ENCODE peak calls at places on chromosome 17, in four cellular contexts. X is BE2C, E is fibroblast of lung, L is GM23338. S is an unnamed sample. For H3K27me3, the result is how much of the 10 kb centered on the place peaks cover.

GRCh38 chr17:53516643-53517042 is 306.1 kb upstream of the KIF2B start:
- DNase-seq in X (peak), E (peak), L (peak), S (no peak)

GRCh38 chr17:16477255-16477654 is 14.7 kb downstream of the LRRC75A start:
- DNase-seq in X (no peak), E (peak), L (no peak), S (no peak)

GRCh38 chr17:50562266-50563094 is 2.0 kb downstream of the CACNA1G start:
- DNase-seq in X (no peak), E (no peak), L (peak), S (no peak)

GRCh38 chr17:21711182-21711581 is 18.9 kb downstream of the KCNJ18 start:
- DNase-seq in X (no peak), E (no peak), L (no peak), S (no peak)

GRCh38 chr17:78176548-78177025 is 8.2 kb downstream of the SYNGR2 start:
- DNase-seq in X (peak), E (peak), L (peak), S (peak)

GRCh38 chr17:45224671-45225050 is 3.0 kb downstream of the FMNL1 start:
- DNase-seq in X (no peak), E (no peak), L (no peak), S (no peak)

GRCh38 chr17:81341347-81342061 is 46.4 kb upstream of the SLC38A10 start:
- DNase-seq in X (no peak), E (peak), L (peak), S (no peak)

GRCh38 chr17:28008526-28008925 is 34.0 kb upstream of the NLK start:
- DNase-seq in X (no peak), E (peak), L (peak), S (peak)

GRCh38 chr17:81028506-81028858 is 6.5 kb upstream of the BAIAP2 start:
- DNase-seq in X (no peak), E (no peak), L (no peak), S (no peak)

GRCh38 chr17:71296005-71296404 is 824.8 kb upstream of the SOX9 start:
- DNase-seq in X (no peak), E (no peak), L (no peak), S (no peak)

GRCh38 chr17:81405382-81406005 is 10.2 kb downstream of the BAHCC1 start:
- DNase-seq in X (no peak), E (no peak), L (no peak), S (peak)

GRCh38 chr17:5238333-5238732 is 3.7 kb upstream of the SCIMP start:
- DNase-seq in X (no peak), E (no peak), L (no peak), S (no peak)

GRCh38 chr17:79811036-79811887 is 14.4 kb upstream of the CBX8 start:
- DNase-seq in X (peak), E (no peak), L (peak), S (no peak)

GRCh38 chr17:1709403-1709891 is 730 bp downstream of the TLCD2 start:
- DNase-seq in X (no peak), E (peak), L (peak), S (no peak)

GRCh38 chr17:40315678-40316570 is 6.9 kb downstream of the RARA start:
- DNase-seq in X (no peak), E (no peak), L (no peak), S (no peak)

GRCh38 chr17:80168371-80168770 is 1.5 kb upstream of the CARD14 start:
- DNase-seq in X (no peak), E (peak), L (no peak), S (no peak)

GRCh38 chr17:81440511-81441244 is 45.4 kb downstream of the BAHCC1 start:
- DNase-seq in X (peak), E (no peak), L (peak), S (no peak)

GRCh38 chr17:15452746-15453145 is 14.7 kb downstream of the CDRT4 start:
- DNase-seq in X (no peak), E (peak), L (no peak), S (no peak)

GRCh38 chr17:16178836-16179235 is 36.5 kb downstream of the NCOR1 start:
- DNase-seq in X (no peak), E (peak), L (no peak), S (no peak)

GRCh38 chr17:4789951-4790704 is 1.4 kb downstream of the GLTPD2 start:
- DNase-seq in X (peak), E (peak), L (peak), S (peak)

GRCh38 chr17:81690549-81690948 is 6.7 kb downstream of the HGS start:
- DNase-seq in X (no peak), E (no peak), L (no peak), S (no peak)

GRCh38 chr17:45246861-45247428 is 14.9 kb downstream of the SPATA32 start:
- DNase-seq in X (peak), E (peak), L (peak), S (no peak)

GRCh38 chr17:50511058-50511457 is 2.8 kb downstream of the MYCBPAP start:
- DNase-seq in X (no peak), E (no peak), L (no peak), S (no peak)

GRCh38 chr17:50909765-50910661 is 43.9 kb upstream of the TOB1 start:
- DNase-seq in X (no peak), E (no peak), L (no peak), S (no peak)

GRCh38 chr17:45316271-45317112 is at the start of gene MAP3K14:
- DNase-seq in X (peak), E (peak), L (peak), S (peak)

GRCh38 chr17:9446528-9446927 is 129.1 kb downstream of the STX8 start:
- DNase-seq in X (no peak), E (no peak), L (no peak), S (no peak)

GRCh38 chr17:56112086-56112485 is 41.2 kb upstream of the ANKFN1 start:
- DNase-seq in X (no peak), E (peak), L (no peak), S (no peak)

GRCh38 chr17:81252336-81253329 is 13.5 kb downstream of the NDUFAF8 start:
- DNase-seq in X (peak), E (no peak), L (no peak), S (peak)

GRCh38 chr17:45143767-45144198 is 4.5 kb upstream of the HEXIM1 start:
- DNase-seq in X (no peak), E (peak), L (peak), S (peak)

GRCh38 chr17:52790359-52790955 is 631.9 kb upstream of the CA10 start:
- DNase-seq in X (peak), E (no peak), L (no peak), S (no peak)

DNA sequence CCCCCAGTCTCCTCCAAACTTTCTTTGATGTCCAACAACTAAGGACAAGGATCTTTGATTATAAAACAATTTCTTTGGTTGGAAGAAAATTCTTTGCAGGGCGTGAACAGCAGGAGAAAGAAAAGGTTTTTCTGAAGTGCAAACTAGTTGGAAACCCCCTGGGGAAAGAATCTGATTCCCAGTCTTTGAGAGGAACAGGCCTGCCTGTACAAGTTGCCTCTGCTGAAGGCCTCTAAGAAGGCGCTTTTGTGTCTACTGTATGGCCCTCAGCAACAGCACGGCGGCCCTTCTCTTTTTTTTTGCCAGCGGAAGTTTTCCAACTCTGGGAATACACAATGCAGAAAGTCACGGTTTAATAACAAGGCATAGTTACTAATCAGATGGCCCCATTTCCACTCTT is 14.0 kb downstream of the RNF43 start:
- DNase-seq in X (no peak), E (peak), L (peak), S (no peak)
- H3K27me3 ChIP-seq in X (half or more), E (under half), L (half or more), S (under half)

GRCh38 chr17:11997147-11997971 is at the start of gene ZNF18:
- DNase-seq in X (peak), E (peak), L (peak), S (peak)
- TF ChIP-seq CTCF in X (no peak), E (no peak), L (no peak), S (no peak)

DNA sequence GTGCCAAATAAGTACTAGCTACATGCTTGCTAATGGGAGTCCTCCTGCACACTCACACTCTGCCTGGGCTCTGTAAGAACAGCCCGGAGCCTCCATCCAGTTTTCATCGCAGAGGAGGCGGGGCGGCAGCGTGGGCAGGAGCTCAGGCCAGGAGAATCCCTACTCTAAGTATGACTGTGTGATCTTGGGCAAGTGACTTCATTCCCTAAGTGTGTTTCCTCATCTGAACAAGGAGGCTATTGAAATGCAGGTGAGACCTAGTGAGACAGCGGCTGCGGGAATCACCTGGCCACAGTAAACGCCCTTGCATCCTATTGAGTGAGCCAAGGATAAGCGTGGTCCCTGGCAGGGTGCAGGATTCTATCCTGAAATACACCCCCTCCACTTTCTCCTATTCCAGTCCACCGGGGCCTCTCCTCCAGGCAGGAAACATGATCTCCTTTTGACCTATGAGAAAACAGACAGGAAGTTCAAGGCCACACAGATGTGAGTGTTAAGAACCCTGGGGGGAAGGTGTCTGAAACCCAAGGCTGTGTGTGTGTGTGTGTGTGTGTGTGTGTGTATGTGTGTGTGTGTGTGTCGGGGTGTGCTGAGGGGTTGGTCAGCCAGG is 5.2 kb upstream of the RAI1 start:
- DNase-seq in X (no peak), E (peak), L (peak), S (no peak)
- H3K27me3 ChIP-seq in X (under half), E (under half), L (half or more), S (under half)

GRCh38 chr17:29032798-29033197 is 10.1 kb upstream of the PIPOX start:
- DNase-seq in X (no peak), E (no peak), L (peak), S (no peak)
- TF ChIP-seq CTCF in X (no peak), E (no peak), L (no peak), S (no peak)

DNA sequence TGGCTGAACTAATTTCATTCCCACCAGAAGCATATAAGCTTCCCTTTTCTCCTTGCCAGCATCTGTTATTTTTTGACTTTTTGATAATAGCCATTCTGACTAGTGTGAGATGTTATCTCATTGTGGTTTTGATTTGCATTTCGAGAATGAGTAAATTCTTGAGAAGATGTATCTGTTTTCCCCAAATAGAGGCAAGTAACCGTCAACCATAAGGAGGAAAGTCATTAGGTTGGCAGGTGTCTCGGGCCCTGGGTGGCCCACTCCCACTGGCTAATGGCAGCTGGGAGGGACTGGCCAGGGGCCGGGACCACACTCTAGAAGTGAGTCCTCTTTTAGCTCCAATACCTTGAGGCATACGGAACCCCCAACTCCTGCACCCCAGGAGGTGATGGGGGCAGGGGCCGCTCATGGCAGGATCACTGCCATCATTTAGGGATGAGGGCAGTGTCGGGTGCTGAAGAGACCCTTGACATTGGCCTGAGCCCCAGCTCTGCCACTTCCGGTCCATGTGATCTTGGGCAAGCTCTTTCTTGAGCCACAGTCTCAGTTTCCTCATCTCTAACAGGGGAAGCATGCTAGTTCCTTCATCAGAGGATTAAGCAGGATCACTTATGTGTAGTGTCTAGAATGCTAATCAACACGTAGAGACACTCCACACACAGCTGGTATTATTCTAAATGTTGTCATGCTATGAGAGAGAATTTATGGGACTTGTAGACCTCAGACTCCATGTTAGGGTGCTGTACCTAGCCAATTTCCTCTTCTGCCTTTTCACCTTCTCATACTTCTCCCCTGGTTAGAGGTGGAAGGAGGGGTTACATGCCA is 44.3 kb downstream of the RGS9 start:
- DNase-seq in X (no peak), E (peak), L (no peak), S (no peak)
- H3K27me3 ChIP-seq in X (under half), E (under half), L (under half), S (under half)

GRCh38 chr17:62188713-62189112 is 123.6 kb upstream of the MED13 start:
- DNase-seq in X (no peak), E (no peak), L (no peak), S (no peak)
- TF ChIP-seq CTCF in X (no peak), E (no peak), L (no peak), S (no peak)

GRCh38 chr17:48587276-48588073 is 2.6 kb downstream of the HOXB3 start:
- DNase-seq in X (no peak), E (no peak), L (no peak), S (no peak)

GRCh38 chr17:48589060-48589830 is 796 bp downstream of the HOXB3 start:
- DNase-seq in X (no peak), E (no peak), L (no peak), S (no peak)

GRCh38 chr17:48589831-48590602 is at the start of gene HOXB3:
- DNase-seq in X (no peak), E (no peak), L (no peak), S (no peak)

GRCh38 chr17:48588074-48588415 is 2.0 kb downstream of the HOXB3 start:
- DNase-seq in X (no peak), E (no peak), L (no peak), S (no peak)

GRCh38 chr17:48588519-48588918 is 1.5 kb downstream of the HOXB3 start:
- DNase-seq in X (no peak), E (no peak), L (no peak), S (no peak)
- H3K27me3 ChIP-seq in X (half or more), E (under half), L (half or more), S (half or more)

DNA sequence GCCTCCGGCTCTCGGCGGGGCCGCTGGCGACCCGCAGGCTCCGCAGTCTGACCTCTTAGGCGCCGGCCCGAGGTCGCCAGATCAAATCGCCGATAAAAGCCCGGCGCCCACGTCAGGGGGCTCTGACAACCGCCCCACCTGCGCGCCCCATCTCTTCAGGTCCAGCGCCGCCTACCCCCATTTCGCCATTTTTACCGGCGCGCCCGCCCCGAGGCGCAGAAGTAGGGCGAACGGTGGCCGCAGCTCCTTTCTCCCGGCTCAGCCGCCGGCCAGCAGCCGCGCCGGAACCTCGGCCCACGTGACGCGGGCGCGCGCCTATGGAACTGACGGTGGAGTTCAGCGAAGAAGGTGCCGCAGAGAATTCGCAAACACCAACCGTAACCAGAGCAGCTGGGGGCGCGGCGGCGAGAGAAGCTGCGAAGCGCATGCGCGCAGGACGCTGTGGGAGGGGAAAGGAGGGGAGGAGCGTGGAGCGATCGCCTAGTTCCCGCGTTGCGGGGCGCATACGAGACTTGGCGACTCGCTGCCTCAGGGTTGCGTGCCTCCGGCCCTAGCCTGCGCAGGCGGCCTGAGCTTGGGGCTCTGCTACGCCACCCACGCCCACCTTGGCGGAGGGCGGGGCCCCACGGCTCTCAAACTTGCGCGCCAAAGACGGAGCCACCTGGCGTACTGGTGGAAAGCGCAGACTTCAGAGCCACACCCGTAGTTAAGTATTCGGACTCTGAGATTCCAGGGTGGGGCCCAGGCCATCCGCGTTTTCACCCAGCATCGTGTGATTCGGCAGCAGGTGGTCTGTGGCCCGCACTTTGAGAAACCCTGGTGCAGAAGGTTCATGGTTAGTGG is at the start of gene TRIM37:
- DNase-seq in X (peak), E (peak), L (peak), S (peak)
- TF ChIP-seq CTCF in X (no peak), E (no peak), L (no peak), S (no peak)

GRCh38 chr17:34578656-34579016 is 746 bp upstream of the TMEM132E start:
- DNase-seq in X (no peak), E (no peak), L (peak), S (no peak)
- H3K27me3 ChIP-seq in X (half or more), E (under half), L (half or more), S (under half)